ENCODE peak calls at places on chromosomes 3 and 15, in ten cellular contexts. I is RWPE1, X is fibroblast of pulmonary artery, Q is GM13977, O is breast epithelium, P is BE2C, W is heart left ventricle, M is BJ, A is fibroblast of lung, Z is foreskin fibroblast. D is an unnamed sample.
A peak's percentile ranks its signal among the peaks of the same experiment; 100 is the strongest.

GRCh38 chr3:25540187-25540765 is 112.2 kb downstream of the RARB start:
- DNase-seq in M (no peak), W (no peak), X (no peak), Z (no peak), O (no peak), Q (no peak), I (no peak), P (no peak), A (no peak), D (no peak)

GRCh38 chr3:84980456-84980855 is 21.7 kb downstream of the CADM2 start:
- DNase-seq in P (no peak), M (no peak), Q (no peak), W (no peak), I (no peak), O (no peak), A (no peak), X (no peak), Z (no peak), D (no peak)

GRCh38 chr3:24687646-24688045 is 193.0 kb upstream of the THRB start:
- DNase-seq in P (no peak), W (no peak), M (no peak), O (no peak), X (no peak), A (no peak), I (no peak), Z (no peak), Q (no peak), D (no peak)

GRCh38 chr3:125511420-125512094 is 8.4 kb downstream of the SNX4 start:
- DNase-seq in P (no peak), A (no peak), O (no peak), M (no peak), Z (no peak), I (no peak), Q (no peak), X (no peak), W (no peak), D (no peak)

GRCh38 chr15:90154861-90155626 is 46.1 kb upstream of the SEMA4B start:
- DNase-seq in W (no peak), M (peak; percentile 79), P (peak; percentile 39), O (peak; percentile 72), Z (peak; percentile 84), X (peak; percentile 84), I (no peak), A (peak; percentile 82), Q (no peak), D (no peak)

GRCh38 chr3:99774467-99774866 is 43.2 kb upstream of the CMSS1 start:
- DNase-seq in Q (peak; percentile 16), A (peak; percentile 90), Z (peak; percentile 80), I (peak; percentile 26), X (peak; percentile 62), M (peak; percentile 80), P (no peak), W (no peak), O (no peak), D (no peak)

GRCh38 chr3:187919018-187919417 is 173.8 kb upstream of the BCL6 start:
- DNase-seq in Q (no peak), A (peak; percentile 65), P (no peak), I (no peak), O (no peak), M (no peak), Z (no peak), W (no peak), X (no peak), D (no peak)

GRCh38 chr3:60917136-60917535 is 334.1 kb downstream of the FHIT start:
- DNase-seq in I (no peak), Q (no peak), P (peak; percentile 59), X (no peak), O (no peak), Z (no peak), M (no peak), A (no peak), W (peak; percentile 14), D (no peak)

GRCh38 chr15:39946862-39947261 is 12.9 kb downstream of the EIF2AK4 start:
- DNase-seq in W (no peak), Z (peak; percentile 50), I (no peak), O (no peak), P (no peak), Q (no peak), A (peak; percentile 42), M (no peak), X (peak; percentile 19), D (no peak)

GRCh38 chr3:120350431-120350941 is 1.3 kb upstream of the LRRC58 start:
- DNase-seq in O (no peak), I (peak; percentile 59), Q (no peak), A (peak; percentile 74), M (no peak), P (peak; percentile 23), X (peak; percentile 82), W (no peak), Z (peak; percentile 54), D (no peak)

GRCh38 chr3:107816082-107816481 is 274.7 kb downstream of the CD47 start:
- DNase-seq in X (no peak), A (no peak), P (no peak), Q (no peak), I (no peak), O (no peak), M (no peak), W (no peak), Z (no peak), D (no peak)

GRCh38 chr15:97961067-97961954 is 808 bp downstream of the ARRDC4 start:
- DNase-seq in A (no peak), Z (peak; percentile 10), I (peak; percentile 37), O (peak; percentile 24), W (peak; percentile 56), Q (no peak), P (peak; percentile 30), M (no peak), X (peak; percentile 20), D (peak; percentile 39)

GRCh38 chr3:44982817-44983216 is 6.8 kb downstream of the EXOSC7 start:
- DNase-seq in X (no peak), M (no peak), P (no peak), W (no peak), Q (no peak), I (no peak), A (no peak), Z (no peak), O (no peak), D (no peak)

GRCh38 chr15:35256555-35256954 is 171.5 kb upstream of the NANOGP8 start:
- DNase-seq in O (no peak), I (peak; percentile 67), P (no peak), X (no peak), M (no peak), A (peak; percentile 22), Q (no peak), W (no peak), Z (peak; percentile 54), D (no peak)

GRCh38 chr3:52197842-52198625 is at the start of gene ALAS1:
- DNase-seq in X (peak; percentile 86), Z (peak; percentile 82), P (peak; percentile 90), W (peak; percentile 93), O (peak; percentile 83), A (peak; percentile 72), I (peak; percentile 86), M (peak; percentile 47), Q (peak; percentile 98), D (peak; percentile 93)
- TF ChIP-seq CTCF in X (no peak), Z (no peak), P (peak; percentile 7), W (no peak), O (no peak), A (no peak), I (no peak), M (peak; percentile 17), Q (no peak), D (peak; percentile 34)

GRCh38 chr3:77825045-77825827 is 785.3 kb downstream of the ROBO2 start:
- DNase-seq in W (no peak), Z (peak; percentile 87), P (peak; percentile 9), A (peak; percentile 92), Q (no peak), X (peak; percentile 66), I (peak; percentile 73), O (peak; percentile 61), M (peak; percentile 88), D (no peak)
- TF ChIP-seq CTCF in W (no peak), Z (no peak), P (no peak), A (no peak), Q (no peak), X (no peak), I (no peak), O (no peak), M (no peak), D (no peak)

GRCh38 chr3:89698208-89698830 is 590.9 kb downstream of the EPHA3 start:
- DNase-seq in O (no peak), M (no peak), X (no peak), P (no peak), Z (no peak), W (no peak), A (no peak), I (no peak), Q (no peak), D (no peak)

GRCh38 chr3:89692601-89693000 is 585.2 kb downstream of the EPHA3 start:
- DNase-seq in Z (no peak), Q (no peak), I (no peak), M (no peak), X (no peak), P (no peak), W (no peak), O (no peak), A (no peak), D (no peak)

GRCh38 chr3:89699771-89700170 is 592.4 kb downstream of the EPHA3 start:
- DNase-seq in A (no peak), X (no peak), O (no peak), W (no peak), Z (no peak), M (no peak), Q (no peak), P (no peak), I (no peak), D (no peak)

GRCh38 chr3:89699229-89699628 is 591.8 kb downstream of the EPHA3 start:
- DNase-seq in X (no peak), Q (no peak), W (no peak), I (no peak), P (no peak), M (no peak), Z (no peak), A (no peak), O (no peak), D (no peak)

GRCh38 chr3:89697321-89697916 is 590.0 kb downstream of the EPHA3 start:
- DNase-seq in Q (no peak), P (peak; percentile 12), M (no peak), Z (no peak), W (no peak), A (no peak), X (no peak), O (no peak), I (peak; percentile 16), D (no peak)
- TF ChIP-seq CTCF in Q (no peak), P (no peak), M (no peak), Z (no peak), W (no peak), A (no peak), X (no peak), O (no peak), I (no peak), D (no peak)

DNA sequence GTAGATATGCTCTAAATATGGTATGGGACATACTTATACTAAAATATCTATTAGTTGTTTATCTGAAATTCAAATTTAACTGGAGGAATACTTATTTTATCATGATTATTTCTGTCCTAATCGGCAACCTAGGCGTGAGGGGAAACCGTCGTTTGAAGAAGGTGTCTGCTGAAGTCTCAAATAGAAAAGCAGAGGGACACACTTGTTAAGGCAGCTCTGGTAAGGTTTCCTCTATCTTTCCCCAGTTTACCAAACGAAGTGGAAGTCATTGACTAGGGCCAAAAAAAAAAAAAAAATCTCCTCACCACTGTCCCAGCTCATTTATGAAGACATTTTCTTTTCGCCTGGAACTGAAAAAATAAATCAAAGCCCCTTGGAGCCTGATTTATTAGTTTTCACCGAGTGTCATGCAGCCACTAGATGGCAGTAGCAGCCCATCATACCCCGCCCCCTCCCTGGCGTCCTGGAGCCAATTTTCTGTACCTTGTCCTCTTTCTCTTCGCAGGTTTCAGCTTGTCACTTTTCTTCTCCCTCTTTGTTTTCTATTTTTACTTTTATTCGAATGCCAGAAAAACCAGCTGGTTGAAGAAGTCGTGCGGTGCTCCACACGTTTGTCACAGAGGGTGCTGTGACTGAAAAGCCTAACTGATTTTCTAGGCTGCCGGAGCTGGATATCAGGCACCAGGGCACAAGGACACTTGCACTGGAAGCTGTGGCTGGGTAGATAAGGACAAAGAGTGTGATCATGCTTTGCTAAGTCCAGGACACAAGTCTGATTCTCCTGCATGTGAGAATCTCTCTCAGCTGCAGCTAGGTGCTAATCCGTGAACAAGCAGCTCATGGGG is 238.7 kb downstream of the ZPLD1 start:
- DNase-seq in P (peak; percentile 82), Q (peak; percentile 33), A (peak; percentile 30), O (peak; percentile 20), Z (peak; percentile 3), M (no peak), X (peak; percentile 59), W (peak; percentile 53), I (peak; percentile 84), D (peak; percentile 85)
- TF ChIP-seq CTCF in P (peak; percentile 89), Q (peak; percentile 90), A (peak; percentile 93), O (peak; percentile 53), Z (peak; percentile 85), M (peak; percentile 88), X (peak; percentile 87), W (peak; percentile 75), I (peak; percentile 82), D (peak; percentile 85)

D was measured in glutamatergic neuron.